ENCODE peak calls at places on chromosomes 12 and 14, in seven cellular contexts. One of them, this sample, is unnamed.
A peak's percentile ranks its signal among the peaks of the same experiment; 100 is the strongest.

GRCh38 chr12:74537126-74537706 is 419 bp upstream of the ATXN7L3B start:
- DNase-seq in T-helper 1 cell: no peak
- DNase-seq in left colon: no peak
- DNase-seq in hypothalamus: no peak
- DNase-seq in cardiac muscle cell: peak; percentile 42
- DNase-seq in NCI-H2081: peak; percentile 76
- DNase-seq in GF-D8: peak; percentile 59
- DNase-seq in this sample: peak; percentile 46

GRCh38 chr14:23512156-23512555 is 39.4 kb downstream of the ZFHX2 start:
- DNase-seq in T-helper 1 cell: no peak
- DNase-seq in left colon: no peak
- DNase-seq in hypothalamus: no peak
- DNase-seq in cardiac muscle cell: no peak
- DNase-seq in NCI-H2081: peak; percentile 49
- DNase-seq in GF-D8: no peak
- DNase-seq in this sample: peak; percentile 79

GRCh38 chr14:104297721-104298401 is 159.5 kb downstream of the KIF26A start:
- DNase-seq in T-helper 1 cell: peak; percentile 1
- DNase-seq in left colon: no peak
- DNase-seq in hypothalamus: no peak
- DNase-seq in cardiac muscle cell: no peak
- DNase-seq in NCI-H2081: no peak
- DNase-seq in GF-D8: no peak
- DNase-seq in this sample: no peak

GRCh38 chr12:121534495-121535148 is 46.2 kb downstream of the KDM2B start:
- DNase-seq in T-helper 1 cell: peak; percentile 54
- DNase-seq in left colon: no peak
- DNase-seq in hypothalamus: no peak
- DNase-seq in cardiac muscle cell: no peak
- DNase-seq in NCI-H2081: no peak
- DNase-seq in GF-D8: no peak
- DNase-seq in this sample: no peak

GRCh38 chr14:88106377-88106776 is 101.4 kb downstream of the GPR65 start:
- DNase-seq in T-helper 1 cell: no peak
- DNase-seq in left colon: no peak
- DNase-seq in hypothalamus: no peak
- DNase-seq in cardiac muscle cell: no peak
- DNase-seq in NCI-H2081: no peak
- DNase-seq in GF-D8: no peak
- DNase-seq in this sample: no peak

GRCh38 chr14:35418093-35418492 is 13.5 kb upstream of the NFKBIA start:
- DNase-seq in T-helper 1 cell: no peak
- DNase-seq in left colon: no peak
- DNase-seq in hypothalamus: no peak
- DNase-seq in cardiac muscle cell: no peak
- DNase-seq in NCI-H2081: no peak
- DNase-seq in GF-D8: no peak
- DNase-seq in this sample: no peak

GRCh38 chr12:131794573-131794972 is 33.6 kb upstream of the MMP17 start:
- DNase-seq in T-helper 1 cell: no peak
- DNase-seq in left colon: no peak
- DNase-seq in hypothalamus: no peak
- DNase-seq in cardiac muscle cell: no peak
- DNase-seq in NCI-H2081: no peak
- DNase-seq in GF-D8: no peak
- DNase-seq in this sample: no peak

GRCh38 chr14:93231129-93231979 is 24.3 kb downstream of the UBR7 start:
- DNase-seq in T-helper 1 cell: no peak
- DNase-seq in left colon: no peak
- DNase-seq in hypothalamus: peak; percentile 24
- DNase-seq in cardiac muscle cell: no peak
- DNase-seq in NCI-H2081: no peak
- DNase-seq in GF-D8: no peak
- DNase-seq in this sample: peak; percentile 24

GRCh38 chr12:12557733-12558132 is 4.9 kb downstream of the DUSP16 start:
- DNase-seq in T-helper 1 cell: no peak
- DNase-seq in left colon: no peak
- DNase-seq in hypothalamus: no peak
- DNase-seq in cardiac muscle cell: no peak
- DNase-seq in NCI-H2081: no peak
- DNase-seq in GF-D8: no peak
- DNase-seq in this sample: no peak

GRCh38 chr12:102043928-102044327 is 17.9 kb downstream of the WASHC3 start:
- DNase-seq in T-helper 1 cell: no peak
- DNase-seq in left colon: no peak
- DNase-seq in hypothalamus: no peak
- DNase-seq in cardiac muscle cell: no peak
- DNase-seq in NCI-H2081: no peak
- DNase-seq in GF-D8: no peak
- DNase-seq in this sample: no peak

GRCh38 chr12:43241971-43242370 is 310.0 kb downstream of the ADAMTS20 start:
- DNase-seq in T-helper 1 cell: no peak
- DNase-seq in left colon: no peak
- DNase-seq in hypothalamus: no peak
- DNase-seq in cardiac muscle cell: no peak
- DNase-seq in NCI-H2081: no peak
- DNase-seq in GF-D8: no peak
- DNase-seq in this sample: no peak

GRCh38 chr14:68677476-68677875 is 115.4 kb downstream of the ZFP36L1 start:
- DNase-seq in T-helper 1 cell: no peak
- DNase-seq in left colon: no peak
- DNase-seq in hypothalamus: no peak
- DNase-seq in cardiac muscle cell: no peak
- DNase-seq in NCI-H2081: no peak
- DNase-seq in GF-D8: no peak
- DNase-seq in this sample: no peak

GRCh38 chr14:33705521-33705920 is 245.4 kb downstream of the EGLN3 start:
- DNase-seq in T-helper 1 cell: no peak
- DNase-seq in left colon: no peak
- DNase-seq in hypothalamus: no peak
- DNase-seq in cardiac muscle cell: no peak
- DNase-seq in NCI-H2081: no peak
- DNase-seq in GF-D8: no peak
- DNase-seq in this sample: no peak

GRCh38 chr12:1473418-1473817 is 121.0 kb downstream of the FBXL14 start:
- DNase-seq in T-helper 1 cell: no peak
- DNase-seq in left colon: peak; percentile 38
- DNase-seq in hypothalamus: no peak
- DNase-seq in cardiac muscle cell: no peak
- DNase-seq in NCI-H2081: no peak
- DNase-seq in GF-D8: peak; percentile 80
- DNase-seq in this sample: no peak

GRCh38 chr12:94079965-94080683 is 68.3 kb upstream of the PLXNC1 start:
- DNase-seq in T-helper 1 cell: no peak
- DNase-seq in left colon: no peak
- DNase-seq in hypothalamus: no peak
- DNase-seq in cardiac muscle cell: no peak
- DNase-seq in NCI-H2081: no peak
- DNase-seq in GF-D8: no peak
- DNase-seq in this sample: no peak

GRCh38 chr12:4107436-4107878 is 166.1 kb upstream of the CCND2 start:
- DNase-seq in T-helper 1 cell: peak; percentile 33
- DNase-seq in left colon: peak; percentile 36
- DNase-seq in hypothalamus: no peak
- DNase-seq in cardiac muscle cell: peak; percentile 47
- DNase-seq in NCI-H2081: no peak
- DNase-seq in GF-D8: peak; percentile 56
- DNase-seq in this sample: no peak